ENCODE peak calls at places on chromosomes 16 and 17, in four cellular contexts. U is GM19239, Q is epithelial cell of esophagus, V is NCI-H1092 treated with DMSO at 0.1 percent for 48 hours. D is an unnamed sample.
A peak's percentile ranks its signal among the peaks of the same experiment; 100 is the strongest.

GRCh38 chr16:72609933-72610332 is 438.0 kb upstream of the PMFBP1 start:
- DNase-seq in Q (no peak), V (no peak), U (no peak), D (no peak)

GRCh38 chr16:81029930-81030604 is 5.6 kb upstream of the ATMIN start:
- DNase-seq in Q (no peak), V (no peak), U (no peak), D (no peak)

GRCh38 chr16:79150626-79151025 is 449.9 kb downstream of the MAF start:
- DNase-seq in U (no peak), Q (no peak), V (no peak), D (no peak)

GRCh38 chr17:33730131-33730530 is 437.0 kb upstream of the ASIC2 start:
- DNase-seq in U (no peak), Q (no peak), V (no peak), D (no peak)

GRCh38 chr17:33049781-33050414 is 58.3 kb downstream of the SPACA3 start:
- DNase-seq in U (peak; percentile 62), Q (peak; percentile 61), V (peak; percentile 22), D (peak; percentile 63)

GRCh38 chr17:77098884-77099545 is 41.8 kb upstream of the SEC14L1 start:
- DNase-seq in U (no peak), Q (peak; percentile 72), V (no peak), D (no peak)

GRCh38 chr17:34252138-34252889 is 2.8 kb upstream of the CCL2 start:
- DNase-seq in U (peak; percentile 8), V (no peak), Q (peak; percentile 24), D (peak; percentile 36)

GRCh38 chr16:87723224-87723619 is 42.6 kb downstream of the KLHDC4 start:
- DNase-seq in U (peak; percentile 70), Q (peak; percentile 72), V (peak; percentile 97), D (no peak)

GRCh38 chr16:72875291-72876036 is 172.5 kb downstream of the ZFHX3 start:
- DNase-seq in V (no peak), U (no peak), Q (peak; percentile 69), D (peak; percentile 82)

GRCh38 chr17:72602517-72603345 is 481.9 kb downstream of the SOX9 start:
- DNase-seq in Q (peak; percentile 67), V (no peak), U (no peak), D (no peak)

GRCh38 chr16:78775161-78775561 is 675.7 kb downstream of the WWOX start:
- DNase-seq in V (no peak), Q (no peak), U (no peak), D (no peak)

GRCh38 chr17:17921192-17922082 is 50.8 kb downstream of the TOM1L2 start:
- DNase-seq in Q (peak; percentile 78), V (no peak), U (no peak), D (peak; percentile 90)

GRCh38 chr17:15920758-15921239 is 24.1 kb upstream of the ADORA2B start:
- DNase-seq in Q (peak; percentile 91), V (no peak), U (no peak), D (peak; percentile 65)

GRCh38 chr17:30346211-30346831 is 12.5 kb upstream of the TMIGD1 start:
- DNase-seq in U (no peak), Q (peak; percentile 55), V (no peak), D (no peak)

GRCh38 chr17:81012574-81013447 is 21.2 kb downstream of the CHMP6 start:
- DNase-seq in U (no peak), Q (no peak), V (no peak), D (no peak)

GRCh38 chr17:36074365-36074764 is 10.3 kb downstream of the CCL18 start:
- DNase-seq in V (no peak), U (no peak), Q (peak; percentile 36), D (no peak)

GRCh38 chr17:7992924-7993323 is 9.5 kb upstream of the GUCY2D start:
- DNase-seq in U (no peak), V (no peak), Q (no peak), D (no peak)

GRCh38 chr17:12545877-12546513 is 119.7 kb upstream of the MYOCD start:
- DNase-seq in V (peak; percentile 1), Q (peak; percentile 56), U (peak; percentile 29), D (peak; percentile 4)

GRCh38 chr17:7634384-7634783 is 4.4 kb downstream of the SHBG start:
- DNase-seq in U (no peak), Q (peak; percentile 23), V (peak; percentile 46), D (peak; percentile 25)

GRCh38 chr16:10256855-10257641 is 74.8 kb upstream of the GRIN2A start:
- DNase-seq in Q (peak; percentile 35), U (peak; percentile 77), V (peak; percentile 9), D (peak; percentile 67)

GRCh38 chr17:16920628-16921020 is 51.3 kb downstream of the TNFRSF13B start:
- DNase-seq in V (no peak), U (no peak), Q (no peak), D (no peak)

GRCh38 chr16:86962913-86963312 is 354.3 kb downstream of the C16orf95 start:
- DNase-seq in U (no peak), V (no peak), Q (no peak), D (no peak)

D was measured in RWPE1.